ENCODE peak calls at places on chromosomes 5 and 9, in six cellular contexts. U is right lobe of liver; W is left ventricle myocardium inferior; J is fibroblast of lung; Q is neuronal stem cell; I is CD8-positive, alpha-beta T cell. Y is an unnamed sample. For H3K9me3 and H3K4me1, the result is how much of the 10 kb centered on the place peaks cover.

GRCh38 chr5:24905123-24905522 is 260.3 kb upstream of the CDH10 start:
- DNase-seq in U (no peak), Q (no peak), W (no peak), J (no peak), I (no peak), Y (no peak)

GRCh38 chr5:119411935-119412623 is 40.2 kb upstream of the HSD17B4 start:
- DNase-seq in I (peak), U (peak), J (peak), W (peak), Q (peak), Y (peak)

GRCh38 chr5:179413086-179413690 is 67.9 kb upstream of the ADAMTS2 start:
- DNase-seq in W (no peak), U (no peak), I (no peak), Q (no peak), J (no peak), Y (no peak)

GRCh38 chr5:150497274-150497988 is 10.5 kb upstream of the NDST1 start:
- DNase-seq in Q (no peak), I (no peak), U (no peak), W (peak), J (peak), Y (no peak)

GRCh38 chr5:92942762-92943161 is 638.3 kb downstream of the NR2F1-AS1 start:
- DNase-seq in W (no peak), I (no peak), J (no peak), U (no peak), Q (no peak), Y (no peak)

GRCh38 chr5:159061834-159062530 is 37.7 kb downstream of the EBF1 start:
- DNase-seq in I (no peak), W (no peak), J (no peak), U (no peak), Q (peak), Y (no peak)

GRCh38 chr5:103262422-103262871 is 3.9 kb downstream of the MACIR start:
- DNase-seq in J (peak), U (no peak), W (no peak), Q (no peak), I (no peak), Y (no peak)

GRCh38 chr9:131851414-131851813 is 111.5 kb upstream of the RAPGEF1 start:
- DNase-seq in I (no peak), U (no peak), J (no peak), W (no peak), Q (no peak), Y (no peak)

GRCh38 chr5:52580921-52581320 is 206.8 kb upstream of the ITGA1 start:
- DNase-seq in Q (no peak), I (no peak), W (no peak), J (peak), U (no peak), Y (no peak)

GRCh38 chr9:91033802-91034201 is 232.2 kb downstream of the SYK start:
- DNase-seq in J (no peak), Q (no peak), U (no peak), W (no peak), I (peak), Y (peak)

GRCh38 chr5:149938272-149938671 is 6.3 kb downstream of the PDE6A start:
- DNase-seq in J (peak), U (peak), W (peak), I (no peak), Q (no peak), Y (no peak)

GRCh38 chr5:132237670-132238069 is 10.0 kb upstream of the P4HA2 start:
- DNase-seq in Q (no peak), U (no peak), W (no peak), J (no peak), I (no peak), Y (no peak)

GRCh38 chr9:128625391-128626145 is 31.1 kb downstream of the DYNC2I2 start:
- DNase-seq in J (no peak), W (no peak), I (no peak), U (no peak), Q (no peak), Y (no peak)

GRCh38 chr9:125586173-125586512 is 120.9 kb downstream of the MAPKAP1 start:
- DNase-seq in U (no peak), Q (no peak), I (no peak), W (no peak), J (no peak), Y (no peak)

GRCh38 chr9:16150501-16150900 is 597.7 kb downstream of the CCDC171 start:
- DNase-seq in W (no peak), U (no peak), J (no peak), I (no peak), Q (no peak), Y (no peak)

GRCh38 chr9:132074736-132075135 is 4.9 kb downstream of the MED27 start:
- DNase-seq in J (peak), Q (no peak), I (no peak), U (no peak), W (no peak), Y (no peak)

DNA sequence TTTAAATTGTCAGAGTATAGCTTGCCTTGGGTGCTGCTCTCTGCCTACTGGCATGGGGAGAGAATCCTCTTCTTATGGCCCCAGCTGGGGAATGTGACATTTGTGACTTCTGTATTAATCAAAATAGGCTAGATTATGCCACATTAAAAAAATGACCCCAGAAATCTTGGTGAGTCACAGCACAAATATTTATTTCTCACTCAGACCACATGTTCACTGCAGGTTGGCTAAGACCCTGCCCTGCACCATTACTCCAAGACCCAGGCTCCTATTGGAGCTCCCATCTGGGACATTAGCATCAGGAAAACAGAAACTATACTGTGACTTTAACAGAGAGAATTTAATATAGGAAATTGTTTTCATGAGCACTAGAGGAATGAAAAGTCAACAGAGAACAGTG is 16.6 kb upstream of the WHRN start:
- DNase-seq in Q (no peak), U (no peak), J (no peak), W (no peak), I (no peak), Y (no peak)
- H3K9me3 ChIP-seq in Q (under half), U (under half), J (under half), W (under half), I (under half), Y (under half)

DNA sequence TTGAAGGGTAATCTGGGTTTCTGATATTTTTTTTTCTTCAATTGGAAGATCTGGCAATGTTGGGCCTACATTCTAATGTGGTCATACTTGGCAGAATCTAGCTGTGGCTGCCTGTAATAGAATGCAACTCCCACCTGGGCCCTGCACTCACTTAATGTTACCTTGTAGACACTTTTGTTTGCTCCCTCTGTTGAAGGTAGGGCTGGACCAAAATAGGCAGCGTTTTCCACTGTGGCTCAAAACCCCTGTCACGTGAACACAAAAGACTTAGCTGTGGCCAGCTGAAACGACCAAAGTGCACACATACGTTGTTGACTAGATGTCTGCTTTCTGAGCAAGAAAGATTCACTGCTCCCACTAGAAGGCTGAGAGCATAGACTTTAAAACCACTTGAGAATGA is 117.6 kb upstream of the HMHB1 start:
- DNase-seq in W (no peak), J (no peak), Q (no peak), I (no peak), U (no peak), Y (no peak)
- H3K27ac ChIP-seq in W (no peak), J (no peak), Q (no peak), I (no peak), U (no peak), Y (no peak)

GRCh38 chr9:115413304-115413703 is 295.3 kb upstream of the TNC start:
- DNase-seq in J (no peak), U (no peak), Q (no peak), I (no peak), W (no peak), Y (no peak)
- H3K4me1 ChIP-seq in J (under half), U (under half), Q (under half), I (under half), W (under half), Y (under half)

DNA sequence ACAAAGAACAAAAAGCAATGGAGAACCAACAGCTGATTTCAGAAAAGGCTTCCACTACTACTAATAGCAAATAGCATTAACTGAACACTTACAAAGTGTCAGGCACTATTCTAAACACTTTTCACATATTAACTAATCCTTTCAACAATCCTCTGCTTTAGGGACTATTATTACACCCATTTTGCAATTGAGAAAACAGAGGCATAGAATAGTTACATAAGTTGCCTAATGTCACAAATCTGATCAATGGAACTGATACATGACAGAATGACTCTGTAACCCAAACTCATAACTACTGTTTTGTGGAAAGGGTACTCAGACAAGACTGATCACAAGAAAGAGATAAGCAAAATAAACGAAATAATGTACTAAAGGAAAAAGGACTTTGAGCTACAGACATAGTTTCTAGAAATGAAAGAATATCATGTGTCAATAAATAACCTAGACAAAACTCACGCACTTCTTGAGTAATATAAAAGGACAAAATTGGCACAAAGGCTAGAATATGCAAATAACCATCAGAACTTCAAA is 31.3 kb downstream of the ABHD17B start:
- DNase-seq in I (no peak), J (no peak), U (no peak), W (no peak), Q (no peak), Y (no peak)
- H3K9me3 ChIP-seq in I (under half), J (under half), U (under half), W (half or more), Q (half or more), Y (under half)

Y was measured in CD4-positive, alpha-beta memory T cell.